ENCODE peak calls at places on chromosomes 4 and X, in seven cellular contexts. I is mucosa of gallbladder; X is heart left ventricle; K is stimulated activated CD8-positive, alpha-beta memory T cell treated with anti-CD3 and anti-CD28 coated beads, Interleukin-12 subunit alpha, Interleukin-12 subunit beta, amount 100 ng/mL, for 1 hour; C is testis; M is stimulated activated CD4-positive, alpha-beta T cell treated with anti-CD3 and anti-CD28 coated beads, Interleukin-2, amount 100 ng/mL, for 48 hours; G is globus pallidus. W is an unnamed sample.

GRCh38 chr4:30720021-30720655 is at the start of gene PCDH7:
- DNase-seq in I (peak), X (peak), K (no peak), C (no peak), M (no peak), G (peak), W (no peak)

GRCh38 chrX:152428089-152428488 is 23.0 kb downstream of the GABRA3 start:
- DNase-seq in I (no peak), X (no peak), K (no peak), C (no peak), M (no peak), G (no peak), W (no peak)

GRCh38 chr4:10093801-10094552 is 22.6 kb downstream of the WDR1 start:
- DNase-seq in I (peak), X (no peak), K (no peak), C (no peak), M (no peak), G (no peak), W (no peak)

GRCh38 chr4:74934016-74934821 is 1.3 kb downstream of the PARM1 start:
- DNase-seq in I (peak), X (peak), K (no peak), C (peak), M (no peak), G (peak), W (peak)

GRCh38 chrX:123967497-123967896 is 6.0 kb downstream of the STAG2 start:
- DNase-seq in I (no peak), X (no peak), K (no peak), C (no peak), M (no peak), G (no peak), W (no peak)

GRCh38 chr4:54607521-54607920 is 50.2 kb upstream of the KIT start:
- DNase-seq in I (no peak), X (no peak), K (no peak), C (no peak), M (no peak), G (no peak), W (no peak)

GRCh38 chr4:4260185-4260751 is 12.2 kb upstream of the TMEM128 start:
- DNase-seq in I (no peak), X (no peak), K (no peak), C (peak), M (no peak), G (no peak), W (no peak)

GRCh38 chr4:3338321-3338838 is 45.6 kb downstream of the RGS12 start:
- DNase-seq in I (no peak), X (peak), K (no peak), C (no peak), M (no peak), G (no peak), W (no peak)

GRCh38 chr4:113256946-113257345 is 207.5 kb downstream of the ANK2 start:
- DNase-seq in I (no peak), X (no peak), K (no peak), C (no peak), M (no peak), G (no peak), W (no peak)

GRCh38 chrX:24014388-24015018 is 12.5 kb downstream of the KLHL15 start:
- DNase-seq in I (no peak), X (no peak), K (no peak), C (no peak), M (peak), G (no peak), W (no peak)

GRCh38 chr4:56976878-56977320 is 507 bp downstream of the NOA1 start:
- DNase-seq in I (peak), X (no peak), K (peak), C (peak), M (peak), G (no peak), W (peak)

GRCh38 chrX:134431894-134432293 is 28.1 kb upstream of the HPRT1 start:
- DNase-seq in I (no peak), X (no peak), K (no peak), C (no peak), M (no peak), G (no peak), W (no peak)

GRCh38 chrX:128518508-128518907 is 466.3 kb upstream of the ACTRT1 start:
- DNase-seq in I (no peak), X (no peak), K (no peak), C (no peak), M (no peak), G (no peak), W (no peak)

GRCh38 chr4:100391913-100392312 is 125.9 kb downstream of the EMCN start:
- DNase-seq in I (no peak), X (no peak), K (no peak), C (no peak), M (no peak), G (no peak), W (no peak)

GRCh38 chrX:150940844-150941495 is 42.2 kb upstream of the HMGB3 start:
- DNase-seq in I (no peak), X (no peak), K (no peak), C (no peak), M (no peak), G (no peak), W (peak)

GRCh38 chr4:137474711-137475301 is 57.5 kb downstream of the PCDH18 start:
- DNase-seq in I (peak), X (no peak), K (no peak), C (peak), M (no peak), G (no peak), W (no peak)

GRCh38 chrX:138847930-138848329 is 136.4 kb upstream of the FGF13 start:
- DNase-seq in I (no peak), X (no peak), K (no peak), C (no peak), M (no peak), G (no peak), W (no peak)

GRCh38 chrX:48786825-48787538 is 592 bp downstream of the GATA1 start:
- DNase-seq in I (no peak), X (no peak), K (no peak), C (no peak), M (no peak), G (no peak), W (no peak)

W was measured in spleen.